ENCODE peak calls at places on chromosomes 16 and 17, in seven cellular contexts. Y is activated naive CD4-positive, alpha-beta T cell; A is activated CD8-positive, alpha-beta memory T cell treated with anti-CD3 and anti-CD28 coated beads for 1 hour; B is activated CD4-positive, alpha-beta T cell treated with anti-CD3 and anti-CD28 coated beads for 1 hour; U is AG04450; F is globus pallidus; M is stimulated activated CD4-positive, alpha-beta T cell treated with anti-CD3 and anti-CD28 coated beads, Interleukin-15, amount 100 ng/mL, for 24 hours. I is an unnamed sample.

GRCh38 chr17:5380491-5381135 is 38.8 kb downstream of the NUP88 start:
- DNase-seq in B (no peak), F (no peak), M (no peak), Y (no peak), U (no peak), A (no peak), I (no peak)

GRCh38 chr17:61048398-61049106 is 351.1 kb upstream of the TBX2 start:
- DNase-seq in B (no peak), Y (no peak), A (no peak), F (no peak), U (no peak), M (no peak), I (no peak)

GRCh38 chr17:17757391-17757791 is 76.1 kb downstream of the RAI1 start:
- DNase-seq in U (no peak), F (no peak), B (no peak), Y (no peak), M (peak), A (no peak), I (no peak)

GRCh38 chr17:37273419-37274051 is 102.2 kb upstream of the C17orf78 start:
- DNase-seq in B (no peak), A (no peak), F (no peak), Y (no peak), U (peak), M (no peak), I (no peak)

GRCh38 chr17:32943206-32943605 is 15.3 kb downstream of the TMEM98 start:
- DNase-seq in F (no peak), A (no peak), M (no peak), B (no peak), U (no peak), Y (no peak), I (no peak)

GRCh38 chr17:43356450-43356849 is 42.3 kb upstream of the ARL4D start:
- DNase-seq in M (no peak), Y (no peak), A (no peak), F (no peak), U (no peak), B (no peak), I (no peak)

GRCh38 chr17:40344321-40345160 is 20.0 kb downstream of the GJD3 start:
- DNase-seq in Y (no peak), U (no peak), A (no peak), B (no peak), M (no peak), F (no peak), I (no peak)

GRCh38 chr17:63567229-63567628 is 17.0 kb downstream of the DCAF7 start:
- DNase-seq in M (no peak), F (no peak), A (no peak), B (no peak), Y (no peak), U (no peak), I (no peak)

GRCh38 chr17:15346196-15346595 is 4.8 kb upstream of the TEKT3 start:
- DNase-seq in Y (no peak), B (no peak), U (no peak), A (no peak), M (no peak), F (no peak), I (no peak)

GRCh38 chr16:17457513-17457912 is 13.2 kb downstream of the XYLT1 start:
- DNase-seq in Y (no peak), B (no peak), F (peak), U (no peak), M (no peak), A (no peak), I (no peak)

GRCh38 chr17:41977991-41978390 is 11.4 kb downstream of the CNP start:
- DNase-seq in F (no peak), U (no peak), B (no peak), A (no peak), Y (no peak), M (no peak), I (no peak)

GRCh38 chr17:49577651-49577935 is 1.9 kb downstream of the NXPH3 start:
- DNase-seq in B (no peak), M (no peak), Y (no peak), A (no peak), U (no peak), F (no peak), I (no peak)

GRCh38 chr16:11949527-11949926 is 7.7 kb upstream of the NPIPB2 start:
- DNase-seq in B (no peak), Y (no peak), A (no peak), U (no peak), M (peak), F (peak), I (no peak)

GRCh38 chr17:73223626-73224616 is 31.1 kb downstream of the COG1 start:
- DNase-seq in Y (no peak), A (no peak), U (no peak), B (no peak), F (no peak), M (no peak), I (no peak)

GRCh38 chr16:71851726-71852125 is 6.0 kb downstream of the ATXN1L start:
- DNase-seq in M (no peak), A (no peak), F (no peak), U (no peak), Y (no peak), B (no peak), I (no peak)

GRCh38 chr17:47665655-47666054 is 15.9 kb downstream of the KPNB1 start:
- DNase-seq in A (no peak), B (no peak), Y (no peak), M (no peak), U (no peak), F (no peak), I (no peak)

I was measured in astrocyte of the cerebellum.